ENCODE peak calls at places on chromosomes 3 and 15, in nine cellular contexts. H, I, Y, F, X, U, W, Q and P are unnamed samples.

GRCh38 chr15:96381463-96381862 is 51.0 kb downstream of the NR2F2 start:
- DNase-seq in W (no peak), U (no peak), X (no peak), Y (no peak), H (no peak), F (no peak), Q (no peak), I (no peak), P (no peak)

GRCh38 chr3:142999881-143000280 is 1.5 kb upstream of the U2SURP start:
- DNase-seq in I (no peak), H (no peak), W (no peak), X (no peak), F (no peak), Q (no peak), Y (no peak), U (peak; percentile 23), P (no peak)

GRCh38 chr3:185715091-185715490 is 109.8 kb downstream of the IGF2BP2 start:
- DNase-seq in X (no peak), Y (peak; percentile 60), H (no peak), I (no peak), Q (no peak), F (peak; percentile 61), W (peak; percentile 56), U (peak; percentile 86), P (no peak)

GRCh38 chr3:120641696-120642246 is 40.3 kb downstream of the HGD start:
- DNase-seq in I (no peak), U (no peak), F (no peak), W (no peak), Q (no peak), Y (no peak), X (no peak), H (no peak), P (no peak)

GRCh38 chr15:78065284-78065872 is 12.1 kb downstream of the TBC1D2B start:
- DNase-seq in Q (no peak), W (no peak), X (no peak), F (no peak), I (no peak), H (peak; percentile 67), Y (peak; percentile 96), U (peak; percentile 100), P (no peak)

GRCh38 chr3:186888569-186888968 is 41.8 kb upstream of the ST6GAL1 start:
- DNase-seq in Q (no peak), W (peak; percentile 34), Y (no peak), I (no peak), H (no peak), F (no peak), U (no peak), X (no peak), P (no peak)

GRCh38 chr15:66777596-66778313 is 75.7 kb downstream of the SMAD6 start:
- DNase-seq in U (no peak), I (no peak), H (no peak), X (no peak), Q (no peak), Y (no peak), W (no peak), F (no peak), P (no peak)

GRCh38 chr3:102095383-102095782 is 246.1 kb downstream of the NFKBIZ start:
- DNase-seq in F (no peak), Y (no peak), Q (no peak), H (no peak), W (no peak), U (no peak), X (no peak), I (no peak), P (no peak)

GRCh38 chr3:122577409-122578028 is at the start of gene PARP15:
- DNase-seq in U (no peak), X (peak; percentile 70), Q (peak; percentile 15), I (no peak), W (peak; percentile 15), F (no peak), Y (no peak), H (peak; percentile 74), P (no peak)

GRCh38 chr3:8371085-8371551 is 130.5 kb upstream of the LMCD1 start:
- DNase-seq in Y (peak; percentile 80), F (no peak), W (no peak), H (no peak), Q (no peak), U (peak; percentile 62), I (no peak), X (no peak), P (no peak)

GRCh38 chr3:119294889-119295769 is 946 bp downstream of the ARHGAP31 start:
- DNase-seq in F (peak; percentile 43), Q (peak; percentile 29), W (peak; percentile 62), I (no peak), Y (peak; percentile 24), U (peak; percentile 49), X (peak; percentile 77), H (peak; percentile 69), P (peak; percentile 18)

GRCh38 chr3:167657684-167658225 is 4.0 kb upstream of the WDR49 start:
- DNase-seq in I (no peak), H (no peak), U (no peak), Y (no peak), X (no peak), F (no peak), Q (no peak), W (no peak), P (no peak)

GRCh38 chr3:46496745-46497555 is 826 bp upstream of the RTP3 start:
- DNase-seq in U (no peak), Y (no peak), W (peak; percentile 64), F (no peak), X (peak; percentile 64), I (no peak), H (peak; percentile 57), Q (peak; percentile 32), P (no peak)

GRCh38 chr3:77102916-77103769 is 63.2 kb downstream of the ROBO2 start:
- DNase-seq in Q (no peak), X (no peak), Y (no peak), W (no peak), F (no peak), H (no peak), I (no peak), U (no peak), P (no peak)

GRCh38 chr3:39147711-39148115 is 5.7 kb downstream of the CSRNP1 start:
- DNase-seq in Q (no peak), W (no peak), U (peak; percentile 45), F (no peak), I (no peak), Y (no peak), X (peak; percentile 75), H (peak; percentile 84), P (no peak)

GRCh38 chr3:45218578-45219390 is 7.3 kb downstream of the TMEM158 start:
- DNase-seq in W (no peak), X (no peak), U (peak; percentile 62), Q (no peak), I (no peak), H (no peak), Y (peak; percentile 75), F (no peak), P (no peak)

GRCh38 chr3:57864853-57865252 is 108.7 kb downstream of the SLMAP start:
- DNase-seq in H (no peak), I (no peak), W (peak; percentile 1), X (no peak), Q (no peak), Y (peak; percentile 10), U (peak; percentile 49), F (no peak), P (no peak)

GRCh38 chr3:162370136-162370535 is 873.5 kb downstream of the OTOL1 start:
- DNase-seq in U (no peak), Q (no peak), W (no peak), H (no peak), X (no peak), Y (no peak), I (no peak), F (no peak), P (no peak)

GRCh38 chr3:106473576-106474506 is 605.0 kb upstream of the CBLB start:
- DNase-seq in Q (no peak), U (no peak), H (no peak), F (no peak), Y (no peak), X (no peak), W (no peak), I (no peak), P (no peak)

GRCh38 chr15:58875343-58875742 is 58.1 kb downstream of the SLTM start:
- DNase-seq in I (no peak), W (no peak), X (no peak), F (no peak), Q (no peak), H (no peak), U (no peak), Y (no peak), P (no peak)

GRCh38 chr3:56291953-56292352 is 176.3 kb downstream of the ERC2 start:
- DNase-seq in F (no peak), U (peak; percentile 29), X (no peak), Q (no peak), H (peak; percentile 47), W (no peak), I (no peak), Y (peak; percentile 39), P (no peak)

GRCh38 chr3:154970796-154971195 is 109.3 kb upstream of the MME start:
- DNase-seq in Y (peak; percentile 63), X (no peak), I (no peak), H (no peak), W (no peak), U (peak; percentile 98), Q (no peak), F (no peak), P (no peak)

GRCh38 chr15:72168131-72168825 is 29.3 kb downstream of the GRAMD2A start:
- DNase-seq in W (peak; percentile 25), U (no peak), Y (no peak), X (no peak), H (no peak), Q (no peak), I (no peak), F (peak; percentile 29), P (no peak)

GRCh38 chr15:87287156-87287555 is 969.4 kb downstream of the NTRK3 start:
- DNase-seq in I (no peak), X (no peak), W (no peak), Y (peak; percentile 2), F (no peak), Q (no peak), H (no peak), U (peak; percentile 80), P (no peak)

GRCh38 chr3:132317229-132317948 is at the start of gene ACP3:
- DNase-seq in H (peak; percentile 44), Q (no peak), W (peak; percentile 67), F (peak; percentile 69), I (no peak), Y (peak; percentile 3), X (no peak), U (peak; percentile 23), P (no peak)

GRCh38 chr3:191339313-191339917 is 9.1 kb upstream of the UTS2B start:
- DNase-seq in W (no peak), I (no peak), F (no peak), U (no peak), Q (no peak), Y (no peak), X (no peak), H (no peak), P (no peak)

GRCh38 chr3:29451901-29452300 is 171.0 kb downstream of the RBMS3 start:
- DNase-seq in W (no peak), U (no peak), Q (no peak), I (no peak), F (no peak), Y (no peak), X (no peak), H (no peak), P (no peak)

GRCh38 chr15:70050970-70051369 is 46.7 kb downstream of the TLE3 start:
- DNase-seq in I (peak; percentile 3), X (no peak), W (no peak), H (no peak), F (no peak), Y (no peak), U (no peak), Q (no peak), P (no peak)

GRCh38 chr15:75835990-75836952 is 7.0 kb upstream of the UBE2Q2 start:
- DNase-seq in F (no peak), Y (no peak), Q (no peak), X (peak; percentile 57), W (no peak), U (no peak), H (no peak), I (no peak), P (no peak)